ENCODE peak calls at places on chromosomes 4 and X, in five cellular contexts. One of them, this sample, is unnamed.

GRCh38 chr4:75939890-75940691 is 722 bp downstream of the NAAA start:
- DNase-seq in A549: peak; percentile 84
- DNase-seq in suprapubic skin: peak; percentile 85
- DNase-seq in cardiac muscle cell: peak; percentile 63
- DNase-seq in mucosa of descending colon: peak; percentile 82
- DNase-seq in this sample: peak; percentile 87

GRCh38 chr4:39664828-39665731 is 26.4 kb upstream of the SMIM14 start:
- DNase-seq in A549: no peak
- DNase-seq in mucosa of descending colon: peak; percentile 12
- DNase-seq in cardiac muscle cell: no peak
- DNase-seq in suprapubic skin: no peak
- DNase-seq in this sample: no peak

GRCh38 chr4:182745268-182745667 is 171.9 kb downstream of the DCTD start:
- DNase-seq in mucosa of descending colon: peak; percentile 12
- DNase-seq in suprapubic skin: no peak
- DNase-seq in A549: no peak
- DNase-seq in cardiac muscle cell: no peak
- DNase-seq in this sample: no peak

GRCh38 chr4:127698789-127699200 is 31.4 kb upstream of the SLC25A31 start:
- DNase-seq in A549: peak; percentile 19
- DNase-seq in cardiac muscle cell: no peak
- DNase-seq in mucosa of descending colon: no peak
- DNase-seq in suprapubic skin: no peak
- DNase-seq in this sample: no peak

GRCh38 chr4:74230902-74231499 is 73.1 kb downstream of the MTHFD2L start:
- DNase-seq in mucosa of descending colon: peak; percentile 80
- DNase-seq in suprapubic skin: no peak
- DNase-seq in A549: peak; percentile 9
- DNase-seq in cardiac muscle cell: no peak
- DNase-seq in this sample: no peak

GRCh38 chrX:25084446-25084845 is 68.7 kb upstream of the ARX start:
- DNase-seq in A549: no peak
- DNase-seq in suprapubic skin: no peak
- DNase-seq in cardiac muscle cell: no peak
- DNase-seq in mucosa of descending colon: no peak
- DNase-seq in this sample: no peak

GRCh38 chr4:187632260-187633010 is 363.1 kb upstream of the ZFP42 start:
- DNase-seq in mucosa of descending colon: no peak
- DNase-seq in A549: no peak
- DNase-seq in cardiac muscle cell: no peak
- DNase-seq in suprapubic skin: no peak
- DNase-seq in this sample: no peak

GRCh38 chr4:153159016-153159415 is 45.2 kb upstream of the TRIM2 start:
- DNase-seq in mucosa of descending colon: peak; percentile 18
- DNase-seq in A549: no peak
- DNase-seq in cardiac muscle cell: no peak
- DNase-seq in suprapubic skin: no peak
- DNase-seq in this sample: no peak

GRCh38 chr4:86840858-86841257 is 8.3 kb downstream of the SLC10A6 start:
- DNase-seq in A549: no peak
- DNase-seq in suprapubic skin: no peak
- DNase-seq in mucosa of descending colon: no peak
- DNase-seq in cardiac muscle cell: no peak
- DNase-seq in this sample: no peak

GRCh38 chr4:95596676-95597075 is 47.9 kb upstream of the UNC5C start:
- DNase-seq in A549: no peak
- DNase-seq in cardiac muscle cell: no peak
- DNase-seq in mucosa of descending colon: no peak
- DNase-seq in suprapubic skin: no peak
- DNase-seq in this sample: no peak

GRCh38 chr4:176902710-176903323 is 110.1 kb upstream of the VEGFC start:
- DNase-seq in A549: no peak
- DNase-seq in cardiac muscle cell: no peak
- DNase-seq in mucosa of descending colon: no peak
- DNase-seq in suprapubic skin: no peak
- DNase-seq in this sample: no peak

GRCh38 chr4:151753056-151753455 is 7.8 kb downstream of the GATB start:
- DNase-seq in cardiac muscle cell: no peak
- DNase-seq in suprapubic skin: no peak
- DNase-seq in A549: no peak
- DNase-seq in mucosa of descending colon: no peak
- DNase-seq in this sample: no peak

GRCh38 chr4:121789960-121790829 is 10.9 kb upstream of the EXOSC9 start:
- DNase-seq in A549: no peak
- DNase-seq in cardiac muscle cell: no peak
- DNase-seq in suprapubic skin: no peak
- DNase-seq in mucosa of descending colon: no peak
- DNase-seq in this sample: no peak

GRCh38 chr4:77327151-77327550 is 170.1 kb downstream of the CCNG2 start:
- DNase-seq in cardiac muscle cell: no peak
- DNase-seq in mucosa of descending colon: no peak
- DNase-seq in A549: no peak
- DNase-seq in suprapubic skin: no peak
- DNase-seq in this sample: no peak

GRCh38 chr4:118018381-118018780 is 15.9 kb upstream of the NDST3 start:
- DNase-seq in suprapubic skin: no peak
- DNase-seq in A549: no peak
- DNase-seq in mucosa of descending colon: no peak
- DNase-seq in cardiac muscle cell: no peak
- DNase-seq in this sample: no peak

GRCh38 chr4:187501731-187502130 is 493.8 kb upstream of the ZFP42 start:
- DNase-seq in suprapubic skin: no peak
- DNase-seq in cardiac muscle cell: no peak
- DNase-seq in A549: no peak
- DNase-seq in mucosa of descending colon: no peak
- DNase-seq in this sample: no peak

GRCh38 chrX:19556202-19556601 is 40.9 kb upstream of the MAP3K15 start:
- DNase-seq in A549: no peak
- DNase-seq in suprapubic skin: no peak
- DNase-seq in mucosa of descending colon: no peak
- DNase-seq in cardiac muscle cell: no peak
- DNase-seq in this sample: no peak

GRCh38 chr4:114108869-114109268 is 129.4 kb upstream of the ARSJ start:
- DNase-seq in A549: no peak
- DNase-seq in cardiac muscle cell: no peak
- DNase-seq in suprapubic skin: no peak
- DNase-seq in mucosa of descending colon: no peak
- DNase-seq in this sample: no peak

GRCh38 chr4:77151246-77151645 is 5.8 kb upstream of the CCNG2 start:
- DNase-seq in suprapubic skin: no peak
- DNase-seq in A549: no peak
- DNase-seq in mucosa of descending colon: no peak
- DNase-seq in cardiac muscle cell: no peak
- DNase-seq in this sample: no peak

GRCh38 chrX:15336023-15336413 is 695 bp upstream of the PIGA start:
- DNase-seq in cardiac muscle cell: peak; percentile 26
- DNase-seq in A549: peak; percentile 53
- DNase-seq in suprapubic skin: no peak
- DNase-seq in mucosa of descending colon: peak; percentile 26
- DNase-seq in this sample: no peak

GRCh38 chrX:129193357-129193756 is 329.9 kb downstream of the SMARCA1 start:
- DNase-seq in A549: no peak
- DNase-seq in suprapubic skin: peak; percentile 59
- DNase-seq in mucosa of descending colon: peak; percentile 29
- DNase-seq in cardiac muscle cell: no peak
- DNase-seq in this sample: no peak

GRCh38 chrX:144006811-144007210 is 122.9 kb downstream of the UBE2NL start:
- DNase-seq in A549: no peak
- DNase-seq in mucosa of descending colon: no peak
- DNase-seq in cardiac muscle cell: no peak
- DNase-seq in suprapubic skin: no peak
- DNase-seq in this sample: no peak

GRCh38 chrX:139889760-139890159 is 43.1 kb downstream of the ATP11C start:
- DNase-seq in cardiac muscle cell: no peak
- DNase-seq in A549: no peak
- DNase-seq in mucosa of descending colon: no peak
- DNase-seq in suprapubic skin: no peak
- DNase-seq in this sample: no peak

GRCh38 chr4:24230955-24231354 is 341.1 kb upstream of the PPARGC1A start:
- DNase-seq in cardiac muscle cell: no peak
- DNase-seq in suprapubic skin: no peak
- DNase-seq in mucosa of descending colon: no peak
- DNase-seq in A549: no peak
- DNase-seq in this sample: no peak

GRCh38 chr4:24965627-24966026 is 52.8 kb upstream of the CCDC149 start:
- DNase-seq in suprapubic skin: no peak
- DNase-seq in A549: no peak
- DNase-seq in mucosa of descending colon: no peak
- DNase-seq in cardiac muscle cell: no peak
- DNase-seq in this sample: no peak

GRCh38 chrX:31421441-31421840 is 349.6 kb upstream of the FTHL17 start:
- DNase-seq in suprapubic skin: no peak
- DNase-seq in A549: no peak
- DNase-seq in mucosa of descending colon: no peak
- DNase-seq in cardiac muscle cell: no peak
- DNase-seq in this sample: no peak

GRCh38 chrX:41116948-41117347 is 31.7 kb downstream of the USP9X start:
- DNase-seq in A549: no peak
- DNase-seq in suprapubic skin: no peak
- DNase-seq in cardiac muscle cell: no peak
- DNase-seq in mucosa of descending colon: no peak
- DNase-seq in this sample: no peak
- H3K4me1 ChIP-seq in A549: peaks cover 53% of the 10 kb centered on the region
- H3K4me1 ChIP-seq in suprapubic skin: peaks cover 22% of the 10 kb centered on the region
- H3K4me1 ChIP-seq in cardiac muscle cell: no peaks in the 10 kb centered on the region
- H3K4me1 ChIP-seq in mucosa of descending colon: peaks cover 3% of the 10 kb centered on the region
- H3K4me1 ChIP-seq in this sample: peaks cover 24% of the 10 kb centered on the region

GRCh38 chr4:175536852-175537453 is 275.1 kb downstream of the GPM6A start:
- DNase-seq in mucosa of descending colon: no peak
- DNase-seq in suprapubic skin: no peak
- DNase-seq in A549: peak; percentile 26
- DNase-seq in cardiac muscle cell: peak; percentile 52
- DNase-seq in this sample: no peak
- TF ChIP-seq CTCF in mucosa of descending colon: no peak
- TF ChIP-seq CTCF in suprapubic skin: no peak
- TF ChIP-seq CTCF in A549: peak; percentile 69
- TF ChIP-seq CTCF in cardiac muscle cell: peak; percentile 44
- TF ChIP-seq CTCF in this sample: peak; percentile 52

GRCh38 chr4:18391370-18391728 is 369.8 kb upstream of the LCORL start:
- DNase-seq in cardiac muscle cell: no peak
- DNase-seq in mucosa of descending colon: no peak
- DNase-seq in suprapubic skin: no peak
- DNase-seq in A549: no peak
- DNase-seq in this sample: no peak
- H3K9me3 ChIP-seq in cardiac muscle cell: no peaks in the 10 kb centered on the region
- H3K9me3 ChIP-seq in mucosa of descending colon: no peaks in the 10 kb centered on the region
- H3K9me3 ChIP-seq in suprapubic skin: no peaks in the 10 kb centered on the region
- H3K9me3 ChIP-seq in A549: no peaks in the 10 kb centered on the region
- H3K9me3 ChIP-seq in this sample: no peaks in the 10 kb centered on the region

DNA sequence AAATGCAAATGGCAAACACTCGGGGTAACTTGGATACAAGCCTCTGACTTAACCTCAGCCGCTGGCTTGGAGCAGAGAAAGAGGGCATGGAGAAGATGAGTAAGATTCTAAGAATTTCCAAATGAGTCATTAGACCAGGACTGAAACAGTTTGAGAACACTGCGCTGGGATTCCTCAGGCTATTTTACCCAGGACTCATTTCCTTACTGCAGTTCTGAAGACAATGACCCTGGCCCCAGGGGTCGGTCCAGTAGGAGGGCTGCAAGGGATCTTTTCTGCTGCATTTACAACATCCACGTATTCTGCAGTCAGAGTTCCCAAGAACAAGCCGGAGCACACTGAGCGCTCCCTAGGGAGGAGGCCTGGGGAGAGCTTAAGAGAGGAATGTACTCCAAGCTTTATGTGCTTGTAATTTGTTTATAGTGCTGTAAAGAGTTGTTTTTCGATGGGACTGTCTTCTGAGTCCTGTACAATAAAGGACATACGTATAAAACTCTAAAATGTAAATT is 27.3 kb upstream of the SORBS2 start:
- DNase-seq in mucosa of descending colon: peak; percentile 43
- DNase-seq in cardiac muscle cell: peak; percentile 11
- DNase-seq in A549: peak; percentile 65
- DNase-seq in suprapubic skin: no peak
- DNase-seq in this sample: no peak
- H3K4me1 ChIP-seq in mucosa of descending colon: peaks cover 12% of the 10 kb centered on the region
- H3K4me1 ChIP-seq in cardiac muscle cell: peaks cover 59% of the 10 kb centered on the region
- H3K4me1 ChIP-seq in A549: peaks cover 30% of the 10 kb centered on the region
- H3K4me1 ChIP-seq in suprapubic skin: peaks cover 17% of the 10 kb centered on the region
- H3K4me1 ChIP-seq in this sample: peaks cover 10% of the 10 kb centered on the region

This sample was measured in upper lobe of right lung.